ENCODE peak calls at places on chromosomes 7 and 10, in ten cellular contexts. J is KBM-7, Y is epithelial cell of proximal tubule, F is renal cortical epithelial cell, A is COLO829, I is OCI-M1, G is pons, N is HuH-7.5, H is anterior cingulate cortex, Z is activated T-cell treated with anti-CD3 and anti-CD28 coated beads for 48 hours. Q is an unnamed sample.

GRCh38 chr10:128254486-128254885 is 128.3 kb upstream of the MKI67 start:
- DNase-seq in A (no peak), N (no peak), Y (peak), J (no peak), G (no peak), H (no peak), Z (no peak), F (peak), I (no peak), Q (peak)

GRCh38 chr7:124420367-124420766 is 345.2 kb downstream of the GPR37 start:
- DNase-seq in G (no peak), H (no peak), A (no peak), Z (no peak), F (no peak), J (no peak), Y (no peak), N (no peak), I (no peak), Q (no peak)

GRCh38 chr7:138095972-138096935 is 20.0 kb downstream of the AKR1D1 start:
- DNase-seq in A (no peak), Y (no peak), N (no peak), I (no peak), H (no peak), J (no peak), Z (no peak), G (no peak), F (no peak), Q (no peak)

GRCh38 chr7:50619684-50620083 is 54.5 kb upstream of the DDC start:
- DNase-seq in H (no peak), G (no peak), N (no peak), I (no peak), F (no peak), J (no peak), A (no peak), Z (no peak), Y (no peak), Q (no peak)

GRCh38 chr7:50730459-50731400 is 52.0 kb downstream of the GRB10 start:
- DNase-seq in N (no peak), J (no peak), Y (no peak), A (peak), F (no peak), H (no peak), G (peak), Z (no peak), I (no peak), Q (no peak)

GRCh38 chr10:126252884-126253612 is 135.2 kb downstream of the ADAM12 start:
- DNase-seq in N (no peak), A (peak), F (peak), I (peak), J (no peak), Z (no peak), Y (peak), G (no peak), H (no peak), Q (peak)

GRCh38 chr10:99689461-99689860 is 30.2 kb downstream of the ENTPD7 start:
- DNase-seq in A (no peak), I (no peak), Z (no peak), N (no peak), G (no peak), F (peak), Y (no peak), H (no peak), J (no peak), Q (no peak)

GRCh38 chr10:30915141-30915540 is 116.5 kb downstream of the ZNF438 start:
- DNase-seq in G (no peak), H (no peak), F (no peak), J (no peak), A (no peak), Y (no peak), I (peak), Z (no peak), N (no peak), Q (no peak)

GRCh38 chr7:47503283-47503682 is 78.6 kb downstream of the TNS3 start:
- DNase-seq in Y (peak), A (peak), I (peak), Z (no peak), J (no peak), H (no peak), G (peak), F (peak), N (no peak), Q (no peak)